ENCODE peak calls at places on chromosome 21, in seven cellular contexts. R is left ventricle myocardium inferior, J is ascending aorta, K is heart left ventricle, X is psoas muscle, Q is IMR-90, T is right lobe of liver. C is an unnamed sample. For H3K4me1, the result is how much of the 10 kb centered on the place peaks cover.

GRCh38 chr21:46093668-46094400 is 4.1 kb upstream of the COL6A2 start:
- DNase-seq in R (no peak), J (no peak), K (no peak), X (peak), Q (no peak), T (no peak), C (peak)

GRCh38 chr21:22136770-22137169 is 1138.6 kb downstream of the NCAM2 start:
- DNase-seq in R (no peak), J (no peak), K (no peak), X (no peak), Q (no peak), T (no peak), C (no peak)

GRCh38 chr21:14877581-14878228 is 187.1 kb downstream of the NRIP1 start:
- DNase-seq in R (no peak), J (no peak), K (no peak), X (no peak), Q (peak), T (no peak), C (no peak)

GRCh38 chr21:34878501-34878900 is 170.6 kb downstream of the RUNX1 start:
- DNase-seq in R (no peak), J (no peak), K (no peak), X (no peak), Q (no peak), T (no peak), C (peak)

GRCh38 chr21:26752849-26753248 is 92.4 kb downstream of the ADAMTS1 start:
- DNase-seq in R (no peak), J (no peak), K (no peak), X (no peak), Q (no peak), T (no peak), C (no peak)

GRCh38 chr21:46322351-46323226 is 1.1 kb downstream of the C21orf58 start:
- DNase-seq in R (no peak), J (no peak), K (no peak), X (no peak), Q (peak), T (peak), C (no peak)

GRCh38 chr21:22019766-22020165 is 1021.6 kb downstream of the NCAM2 start:
- DNase-seq in R (no peak), J (no peak), K (no peak), X (no peak), Q (peak), T (no peak), C (no peak)

GRCh38 chr21:35829014-35829525 is 231.3 kb downstream of the SETD4 start:
- DNase-seq in R (no peak), J (no peak), K (no peak), X (no peak), Q (no peak), T (no peak), C (no peak)

GRCh38 chr21:23223882-23224281 is 2225.7 kb downstream of the NCAM2 start:
- DNase-seq in R (no peak), J (no peak), K (no peak), X (no peak), Q (no peak), T (no peak), C (no peak)

GRCh38 chr21:15301014-15301413 is 236.2 kb upstream of the NRIP1 start:
- DNase-seq in R (no peak), J (no peak), K (peak), X (no peak), Q (no peak), T (no peak), C (no peak)

GRCh38 chr21:23478381-23478780 is 2128.9 kb downstream of the MRPL39 start:
- DNase-seq in R (no peak), J (no peak), K (no peak), X (no peak), Q (no peak), T (no peak), C (no peak)

GRCh38 chr21:35234725-35235124 is 185.6 kb upstream of the RUNX1 start:
- DNase-seq in R (no peak), J (no peak), K (no peak), X (no peak), Q (no peak), T (no peak), C (no peak)

GRCh38 chr21:28018741-28019669 is 973.7 kb downstream of the LTN1 start:
- DNase-seq in R (no peak), J (no peak), K (no peak), X (peak), Q (peak), T (peak), C (no peak)

GRCh38 chr21:34550400-34550799 is 38.4 kb upstream of the KCNE1 start:
- DNase-seq in R (no peak), J (no peak), K (no peak), X (no peak), Q (no peak), T (no peak), C (no peak)

GRCh38 chr21:35204850-35205564 is 155.9 kb upstream of the RUNX1 start:
- DNase-seq in R (peak), J (no peak), K (peak), X (peak), Q (peak), T (peak), C (peak)

GRCh38 chr21:26756491-26757159 is 88.6 kb downstream of the ADAMTS1 start:
- DNase-seq in R (no peak), J (no peak), K (no peak), X (no peak), Q (peak), T (no peak), C (no peak)

GRCh38 chr21:30340714-30341573 is 3.5 kb upstream of the KRTAP27-1 start:
- DNase-seq in R (no peak), J (no peak), K (peak), X (no peak), Q (peak), T (no peak), C (no peak)

GRCh38 chr21:14690886-14691285 is 144.8 kb upstream of the SAMSN1 start:
- DNase-seq in R (no peak), J (no peak), K (no peak), X (no peak), Q (no peak), T (no peak), C (no peak)

GRCh38 chr21:15552914-15553491 is 176.8 kb upstream of the USP25 start:
- DNase-seq in R (no peak), J (no peak), K (no peak), X (no peak), Q (peak), T (no peak), C (no peak)

GRCh38 chr21:14864211-14865021 is 200.4 kb downstream of the NRIP1 start:
- DNase-seq in R (peak), J (peak), K (peak), X (peak), Q (peak), T (peak), C (peak)

GRCh38 chr21:15874610-15875009 is 144.8 kb downstream of the USP25 start:
- DNase-seq in R (no peak), J (no peak), K (no peak), X (no peak), Q (peak), T (no peak), C (no peak)

GRCh38 chr21:14056771-14057191 is 154.0 kb downstream of the LIPI start:
- DNase-seq in R (no peak), J (no peak), K (no peak), X (peak), Q (no peak), T (no peak), C (no peak)

GRCh38 chr21:46325073-46325912 is 1.3 kb downstream of the PCNT start:
- DNase-seq in R (peak), J (no peak), K (peak), X (peak), Q (peak), T (peak), C (no peak)

GRCh38 chr21:20811702-20812101 is 186.5 kb upstream of the NCAM2 start:
- DNase-seq in R (no peak), J (no peak), K (no peak), X (no peak), Q (no peak), T (no peak), C (no peak)

GRCh38 chr21:34669149-34669879 is 520 bp downstream of the CLIC6 start:
- DNase-seq in R (no peak), J (no peak), K (peak), X (no peak), Q (no peak), T (no peak), C (no peak)

GRCh38 chr21:40318371-40318770 is 451.1 kb downstream of the PCP4 start:
- DNase-seq in R (no peak), J (no peak), K (no peak), X (no peak), Q (no peak), T (no peak), C (no peak)

GRCh38 chr21:35324372-35325220 is 275.5 kb upstream of the RUNX1 start:
- DNase-seq in R (no peak), J (no peak), K (no peak), X (peak), Q (peak), T (no peak), C (no peak)

GRCh38 chr21:46550511-46550941 is 54.4 kb downstream of the S100B start:
- DNase-seq in R (no peak), J (no peak), K (no peak), X (no peak), Q (no peak), T (no peak), C (peak)

GRCh38 chr21:35041122-35041521 is 8.0 kb downstream of the RUNX1 start:
- DNase-seq in R (no peak), J (no peak), K (no peak), X (no peak), Q (no peak), T (no peak), C (no peak)

GRCh38 chr21:34276711-34277425 is 86.9 kb upstream of the KCNE2 start:
- DNase-seq in R (no peak), J (no peak), K (no peak), X (no peak), Q (no peak), T (no peak), C (no peak)

GRCh38 chr21:27035791-27036190 is 68.9 kb upstream of the ADAMTS5 start:
- DNase-seq in R (no peak), J (no peak), K (no peak), X (no peak), Q (no peak), T (no peak), C (no peak)

GRCh38 chr21:26489781-26490180 is 83.3 kb downstream of the CYYR1 start:
- DNase-seq in R (no peak), J (no peak), K (no peak), X (no peak), Q (no peak), T (no peak), C (no peak)

GRCh38 chr21:23607782-23608181 is 1999.5 kb downstream of the MRPL39 start:
- DNase-seq in R (no peak), J (no peak), K (no peak), X (no peak), Q (no peak), T (no peak), C (no peak)

GRCh38 chr21:31857096-31857495 is 15.7 kb upstream of the HUNK start:
- DNase-seq in R (no peak), J (no peak), K (no peak), X (no peak), Q (no peak), T (no peak), C (peak)

GRCh38 chr21:14982336-14982735 is 82.5 kb downstream of the NRIP1 start:
- DNase-seq in R (no peak), J (no peak), K (no peak), X (no peak), Q (peak), T (no peak), C (no peak)

GRCh38 chr21:19130379-19131028 is 726.9 kb upstream of the TMPRSS15 start:
- DNase-seq in R (no peak), J (no peak), K (no peak), X (no peak), Q (no peak), T (no peak), C (no peak)
- H3K4me1 ChIP-seq in R (under half), J (under half), K (under half), X (under half), Q (under half), T (under half), C (under half)

GRCh38 chr21:42495765-42496119 is 282 bp downstream of the RSPH1 start:
- DNase-seq in R (no peak), J (no peak), K (no peak), X (no peak), Q (peak), T (no peak), C (no peak)
- TF ChIP-seq CTCF in R (no peak), J (no peak), K (no peak), X (no peak), Q (no peak), T (no peak), C (no peak)

DNA sequence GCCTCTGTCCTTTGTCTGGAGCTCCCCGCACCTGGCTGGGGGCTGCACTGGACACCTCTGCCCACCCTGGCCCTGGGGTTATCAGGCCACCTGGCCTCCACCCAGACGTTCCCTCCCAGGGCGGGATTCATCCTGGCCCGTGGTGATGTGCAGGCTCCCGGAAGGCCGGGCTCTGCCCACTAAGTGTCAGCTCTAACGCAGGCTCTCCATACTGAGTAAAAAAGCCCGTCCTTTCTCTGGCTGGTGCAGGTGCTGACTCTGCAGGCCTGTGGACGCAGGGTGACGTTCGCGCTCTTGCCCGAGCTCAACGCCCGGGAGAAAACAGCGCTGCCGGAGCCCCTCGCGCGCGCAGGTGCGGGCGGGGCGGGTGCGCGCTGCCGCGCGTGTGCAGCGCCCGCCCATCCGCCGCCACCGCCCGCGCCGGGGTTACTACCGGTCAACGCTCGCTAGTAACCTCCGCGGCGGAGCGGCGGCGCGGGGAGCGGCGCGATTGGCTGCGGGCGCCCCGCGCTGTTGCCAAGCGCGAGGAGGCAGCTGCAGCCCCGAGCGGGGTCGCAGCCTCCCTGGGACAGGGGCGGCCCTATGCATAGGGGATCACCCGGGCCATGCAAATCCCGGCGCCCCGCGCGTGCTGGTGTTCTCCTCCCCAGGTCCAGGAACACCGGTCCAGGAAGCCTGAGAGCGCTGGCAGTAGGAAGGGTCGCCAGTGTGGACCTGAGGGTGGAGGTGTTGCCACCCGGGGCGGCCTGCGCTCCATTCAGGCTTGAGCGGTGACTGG is 15.7 kb downstream of the ABCG1 start:
- DNase-seq in R (peak), J (no peak), K (peak), X (peak), Q (peak), T (peak), C (no peak)
- H3K4me1 ChIP-seq in R (half or more), J (under half), K (half or more), X (half or more), Q (under half), T (under half), C (under half)

GRCh38 chr21:39097981-39098380 is 85.3 kb downstream of the PSMG1 start:
- DNase-seq in R (no peak), J (no peak), K (peak), X (no peak), Q (no peak), T (no peak), C (no peak)
- TF ChIP-seq CTCF in R (no peak), J (no peak), K (no peak), X (no peak), Q (no peak), T (no peak), C (no peak)

GRCh38 chr21:33264561-33264960 is 1.6 kb upstream of the IL10RB start:
- DNase-seq in R (no peak), J (no peak), K (no peak), X (no peak), Q (no peak), T (no peak), C (no peak)

GRCh38 chr21:33266784-33267135 is 593 bp downstream of the IL10RB start:
- DNase-seq in R (peak), J (no peak), K (no peak), X (no peak), Q (no peak), T (peak), C (no peak)

GRCh38 chr21:33267250-33267649 is 1.1 kb downstream of the IL10RB start:
- DNase-seq in R (no peak), J (no peak), K (no peak), X (no peak), Q (no peak), T (no peak), C (no peak)

GRCh38 chr21:33266050-33266783 is at the start of gene IL10RB:
- DNase-seq in R (peak), J (no peak), K (peak), X (peak), Q (peak), T (peak), C (peak)

DNA sequence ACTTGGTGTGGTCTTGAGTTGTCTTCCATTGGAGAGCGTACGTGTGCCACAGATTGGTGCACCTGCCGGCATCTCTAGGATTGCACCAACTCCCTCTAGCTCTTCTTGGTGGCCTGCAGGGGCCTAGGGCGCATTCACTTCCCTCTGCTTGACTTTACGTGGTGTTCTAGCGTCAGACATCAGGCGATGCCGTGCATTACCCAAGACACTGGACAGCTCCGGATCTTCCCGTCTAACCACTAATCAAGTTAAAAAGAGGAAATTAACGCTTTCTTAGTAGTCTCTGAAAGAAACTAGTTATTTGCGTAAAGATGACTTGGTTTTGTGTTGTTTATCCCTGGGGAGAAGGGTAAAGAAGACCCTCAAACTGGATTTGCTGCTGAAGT is 510 bp upstream of the IL10RB start:
- DNase-seq in R (peak), J (peak), K (peak), X (peak), Q (peak), T (peak), C (peak)
- H3K4me1 ChIP-seq in R (under half), J (under half), K (under half), X (under half), Q (under half), T (under half), C (under half)

GRCh38 chr21:29334717-29335428 is 36.2 kb downstream of the BACH1 start:
- DNase-seq in R (no peak), J (no peak), K (no peak), X (no peak), Q (peak), T (no peak), C (no peak)
- TF ChIP-seq CTCF in R (no peak), J (no peak), K (no peak), X (no peak), Q (no peak), T (no peak), C (no peak)

GRCh38 chr21:44428281-44428942 is 26.9 kb upstream of the LRRC3 start:
- DNase-seq in R (no peak), J (no peak), K (no peak), X (peak), Q (no peak), T (peak), C (no peak)
- H3K4me1 ChIP-seq in R (under half), J (under half), K (under half), X (under half), Q (under half), T (under half), C (under half)

GRCh38 chr21:44687671-44688070 is 5.7 kb upstream of the KRTAP12-1 start:
- DNase-seq in R (no peak), J (no peak), K (no peak), X (no peak), Q (no peak), T (no peak), C (peak)

GRCh38 chr21:44684483-44684882 is 2.5 kb upstream of the KRTAP12-1 start:
- DNase-seq in R (no peak), J (no peak), K (no peak), X (no peak), Q (no peak), T (no peak), C (peak)

GRCh38 chr21:44686843-44687561 is 5.0 kb upstream of the KRTAP12-1 start:
- DNase-seq in R (no peak), J (no peak), K (peak), X (no peak), Q (no peak), T (no peak), C (peak)

GRCh38 chr21:44684077-44684476 is 2.1 kb upstream of the KRTAP12-1 start:
- DNase-seq in R (no peak), J (no peak), K (no peak), X (no peak), Q (no peak), T (no peak), C (no peak)

GRCh38 chr21:44686000-44686781 is 4.2 kb upstream of the KRTAP12-1 start:
- DNase-seq in R (no peak), J (no peak), K (peak), X (no peak), Q (no peak), T (no peak), C (peak)
- TF ChIP-seq CTCF in R (no peak), J (no peak), K (no peak), X (no peak), Q (no peak), T (no peak), C (no peak)

GRCh38 chr21:37402251-37402867 is 35.8 kb downstream of the DYRK1A start:
- DNase-seq in R (no peak), J (no peak), K (no peak), X (no peak), Q (no peak), T (no peak), C (no peak)

GRCh38 chr21:37407719-37408455 is 41.3 kb downstream of the DYRK1A start:
- DNase-seq in R (no peak), J (no peak), K (no peak), X (no peak), Q (peak), T (no peak), C (no peak)

GRCh38 chr21:37410639-37411038 is 44.1 kb downstream of the DYRK1A start:
- DNase-seq in R (no peak), J (no peak), K (no peak), X (no peak), Q (no peak), T (no peak), C (no peak)

GRCh38 chr21:37408464-37409193 is 42.1 kb downstream of the DYRK1A start:
- DNase-seq in R (no peak), J (no peak), K (no peak), X (no peak), Q (no peak), T (no peak), C (no peak)

GRCh38 chr21:37405629-37406028 is 39.1 kb downstream of the DYRK1A start:
- DNase-seq in R (no peak), J (no peak), K (no peak), X (no peak), Q (no peak), T (no peak), C (no peak)
- H3K4me1 ChIP-seq in R (half or more), J (under half), K (under half), X (half or more), Q (under half), T (under half), C (half or more)

C was measured in right atrium auricular region.